ENCODE peak calls at places on chromosomes 5 and 9, in five cellular contexts. U is non-pigmented ciliary epithelial cell; E is psoas muscle; A is stimulated activated CD8-positive, alpha-beta memory T cell treated with anti-CD3 and anti-CD28 coated beads, Interleukin-12 subunit alpha, Interleukin-12 subunit beta, amount 100 ng/mL, for 1 hour; C is CD8-positive, alpha-beta memory T cell. P is an unnamed sample.

GRCh38 chr5:107553063-107553676 is 117.6 kb downstream of the EFNA5 start:
- DNase-seq in C (no peak), A (no peak), U (no peak), E (no peak), P (no peak)

GRCh38 chr5:32710859-32711692 is at the start of gene NPR3:
- DNase-seq in A (no peak), U (no peak), C (no peak), E (peak), P (no peak)

GRCh38 chr5:154315756-154316155 is 125.2 kb downstream of the GALNT10 start:
- DNase-seq in C (no peak), U (no peak), A (no peak), E (no peak), P (no peak)

GRCh38 chr5:66307647-66308257 is 163.7 kb downstream of the SREK1 start:
- DNase-seq in U (peak), C (peak), A (no peak), E (no peak), P (no peak)

GRCh38 chr5:16127865-16128544 is 51.6 kb downstream of the MARCHF11 start:
- DNase-seq in C (no peak), U (no peak), E (no peak), A (no peak), P (no peak)

GRCh38 chr5:1857256-1857600 is 25.5 kb downstream of the IRX4 start:
- DNase-seq in U (no peak), E (no peak), A (no peak), C (no peak), P (no peak)

GRCh38 chr5:118791986-118792734 is 196.2 kb downstream of the DTWD2 start:
- DNase-seq in U (peak), E (no peak), C (peak), A (no peak), P (no peak)

GRCh38 chr9:112861155-112861554 is 29.5 kb downstream of the SLC46A2 start:
- DNase-seq in A (no peak), U (no peak), E (no peak), C (no peak), P (no peak)

GRCh38 chr5:35345222-35345621 is 114.9 kb upstream of the PRLR start:
- DNase-seq in A (no peak), C (no peak), E (no peak), U (no peak), P (no peak)

GRCh38 chr9:122786338-122786737 is 2.4 kb upstream of the OR5C1 start:
- DNase-seq in E (no peak), C (no peak), U (no peak), A (no peak), P (peak)

GRCh38 chr9:118503236-118503635 is 799.0 kb downstream of the TLR4 start:
- DNase-seq in E (no peak), U (no peak), A (no peak), C (no peak), P (no peak)

GRCh38 chr9:127578952-127579853 is 32.9 kb upstream of the STXBP1 start:
- DNase-seq in U (peak), C (peak), A (peak), E (peak), P (peak)

GRCh38 chr5:168786142-168786541 is 207.0 kb upstream of the PANK3 start:
- DNase-seq in E (no peak), C (no peak), U (no peak), A (no peak), P (no peak)

GRCh38 chr9:117414906-117415583 is at the start of gene ASTN2:
- DNase-seq in E (peak), A (no peak), U (no peak), C (no peak), P (no peak)

GRCh38 chr9:77751341-77752091 is 103.4 kb upstream of the GNA14 start:
- DNase-seq in U (peak), A (no peak), E (no peak), C (no peak), P (no peak)

GRCh38 chr5:123089971-123090640 is 1.1 kb downstream of the PRDM6 start:
- DNase-seq in A (no peak), E (peak), C (no peak), U (no peak), P (no peak)